ENCODE peak calls at places on chromosomes 4 and X, in four cellular contexts. K, I, A and H are unnamed samples.

GRCh38 chr4:61500883-61501282 is 300.8 kb downstream of the ADGRL3 start:
- DNase-seq in K (no peak), I (no peak), A (no peak), H (no peak)

GRCh38 chrX:11757397-11757728 is 674 bp upstream of the MSL3 start:
- DNase-seq in K (no peak), I (no peak), A (no peak), H (no peak)

GRCh38 chrX:37993857-37994619 is 12.3 kb upstream of the SYTL5 start:
- DNase-seq in K (no peak), I (peak), A (peak), H (no peak)

GRCh38 chrX:138853936-138854335 is 142.4 kb upstream of the FGF13 start:
- DNase-seq in K (no peak), I (no peak), A (no peak), H (no peak)

GRCh38 chr4:109302366-109303140 is at the start of gene COL25A1:
- DNase-seq in K (no peak), I (no peak), A (no peak), H (peak)

GRCh38 chrX:153685179-153685536 is 2.6 kb upstream of the SLC6A8 start:
- DNase-seq in K (no peak), I (no peak), A (no peak), H (no peak)

GRCh38 chr4:10124167-10124930 is 7.8 kb upstream of the WDR1 start:
- DNase-seq in K (no peak), I (no peak), A (no peak), H (no peak)

GRCh38 chr4:183314336-183314735 is 5.7 kb downstream of the CLDN22 start:
- DNase-seq in K (no peak), I (no peak), A (no peak), H (no peak)

GRCh38 chr4:87236851-87237250 is 16.4 kb upstream of the KLHL8 start:
- DNase-seq in K (no peak), I (peak), A (no peak), H (no peak)

GRCh38 chr4:17310269-17310652 is 201.6 kb downstream of the QDPR start:
- DNase-seq in K (no peak), I (no peak), A (peak), H (no peak)

GRCh38 chr4:1881709-1882108 is 10.5 kb downstream of the NSD2 start:
- DNase-seq in K (peak), I (no peak), A (no peak), H (no peak)

GRCh38 chr4:69707807-69708206 is 52.6 kb downstream of the SULT1B1 start:
- DNase-seq in K (no peak), I (no peak), A (no peak), H (no peak)

GRCh38 chrX:106912864-106913263 is 7.3 kb upstream of the CLDN2 start:
- DNase-seq in K (no peak), I (no peak), A (no peak), H (no peak)

GRCh38 chr4:171203425-171203824 is 609.8 kb upstream of the GALNTL6 start:
- DNase-seq in K (no peak), I (no peak), A (no peak), H (no peak)

GRCh38 chrX:50988649-50989048 is 78.1 kb downstream of the BMP15 start:
- DNase-seq in K (no peak), I (no peak), A (no peak), H (peak)

GRCh38 chr4:140130677-140131076 is 23.3 kb downstream of the MAML3 start:
- DNase-seq in K (no peak), I (no peak), A (no peak), H (no peak)

GRCh38 chr4:180057891-180058643 is 2185.1 kb upstream of the TENM3 start:
- DNase-seq in K (no peak), I (no peak), A (no peak), H (peak)

GRCh38 chrX:98362630-98363029 is 1478.9 kb downstream of the RPA4 start:
- DNase-seq in K (no peak), I (no peak), A (no peak), H (no peak)

GRCh38 chr4:2083826-2084160 is 24.7 kb downstream of the NAT8L start:
- DNase-seq in K (no peak), I (no peak), A (no peak), H (no peak)

GRCh38 chr4:174494731-174495130 is 27.6 kb downstream of the HPGD start:
- DNase-seq in K (no peak), I (no peak), A (no peak), H (no peak)

GRCh38 chr4:185534850-185535761 is at the start of gene PDLIM3:
- DNase-seq in K (peak), I (peak), A (no peak), H (peak)

GRCh38 chr4:99305638-99306380 is 15.0 kb upstream of the ADH1A start:
- DNase-seq in K (no peak), I (no peak), A (no peak), H (no peak)

GRCh38 chr4:98746530-98746929 is 88.1 kb upstream of the TSPAN5 start:
- DNase-seq in K (no peak), I (no peak), A (no peak), H (no peak)

GRCh38 chr4:53720776-53721175 is 129.5 kb upstream of the LNX1 start:
- DNase-seq in K (no peak), I (no peak), A (no peak), H (no peak)

GRCh38 chrX:318739-319578 is at the start of gene GTPBP6:
- DNase-seq in K (peak), I (peak), A (peak), H (peak)

GRCh38 chrX:317424-318067 is 1.1 kb downstream of the GTPBP6 start:
- DNase-seq in K (peak), I (no peak), A (no peak), H (no peak)

GRCh38 chrX:318068-318738 is 393 bp downstream of the GTPBP6 start:
- DNase-seq in K (peak), I (peak), A (peak), H (peak)

GRCh38 chrX:314781-315595 is 3.6 kb downstream of the GTPBP6 start:
- DNase-seq in K (no peak), I (no peak), A (no peak), H (no peak)

GRCh38 chrX:316351-317325 is 2.0 kb downstream of the GTPBP6 start:
- DNase-seq in K (no peak), I (no peak), A (no peak), H (no peak)
- TF ChIP-seq FOXK2 in K (no peak), I (no peak), A (no peak), H (no peak)

GRCh38 chrX:102651242-102651967 is at the start of gene GPRASP1:
- DNase-seq in K (no peak), I (no peak), A (no peak), H (no peak)
- TF ChIP-seq SP1 in K (no peak), I (no peak), A (no peak), H (no peak)

GRCh38 chr4:182231080-182231479 is 12.1 kb upstream of the TENM3 start:
- DNase-seq in K (no peak), I (no peak), A (no peak), H (no peak)

GRCh38 chr4:182227611-182228010 is 15.6 kb upstream of the TENM3 start:
- DNase-seq in K (no peak), I (no peak), A (no peak), H (no peak)

GRCh38 chr4:182231503-182231902 is 11.7 kb upstream of the TENM3 start:
- DNase-seq in K (no peak), I (no peak), A (no peak), H (no peak)

GRCh38 chr4:182235016-182235415 is 8.2 kb upstream of the TENM3 start:
- DNase-seq in K (no peak), I (no peak), A (no peak), H (no peak)

DNA sequence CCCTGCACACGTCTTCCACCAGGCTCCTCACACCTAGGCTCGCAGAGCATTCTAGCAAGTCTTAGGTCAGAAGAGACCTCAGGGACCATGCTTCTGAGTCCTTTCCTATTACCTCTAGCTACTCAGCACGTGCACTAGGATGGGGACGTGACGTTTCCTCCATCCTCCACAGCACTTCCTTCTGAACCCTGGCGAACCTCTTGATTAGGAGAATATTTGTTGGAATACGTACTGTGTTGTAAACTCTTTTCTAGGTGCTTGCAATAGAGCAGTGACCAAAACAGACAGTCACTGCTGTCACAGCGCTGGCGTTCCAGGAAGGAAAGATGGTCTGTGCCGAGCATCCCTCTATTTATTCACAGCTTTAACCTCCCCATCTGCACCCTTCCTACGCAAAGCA is 12.9 kb upstream of the TENM3 start:
- DNase-seq in K (no peak), I (no peak), A (no peak), H (no peak)
- TF ChIP-seq FOXK2 in K (no peak), I (no peak), A (no peak), H (no peak)

DNA sequence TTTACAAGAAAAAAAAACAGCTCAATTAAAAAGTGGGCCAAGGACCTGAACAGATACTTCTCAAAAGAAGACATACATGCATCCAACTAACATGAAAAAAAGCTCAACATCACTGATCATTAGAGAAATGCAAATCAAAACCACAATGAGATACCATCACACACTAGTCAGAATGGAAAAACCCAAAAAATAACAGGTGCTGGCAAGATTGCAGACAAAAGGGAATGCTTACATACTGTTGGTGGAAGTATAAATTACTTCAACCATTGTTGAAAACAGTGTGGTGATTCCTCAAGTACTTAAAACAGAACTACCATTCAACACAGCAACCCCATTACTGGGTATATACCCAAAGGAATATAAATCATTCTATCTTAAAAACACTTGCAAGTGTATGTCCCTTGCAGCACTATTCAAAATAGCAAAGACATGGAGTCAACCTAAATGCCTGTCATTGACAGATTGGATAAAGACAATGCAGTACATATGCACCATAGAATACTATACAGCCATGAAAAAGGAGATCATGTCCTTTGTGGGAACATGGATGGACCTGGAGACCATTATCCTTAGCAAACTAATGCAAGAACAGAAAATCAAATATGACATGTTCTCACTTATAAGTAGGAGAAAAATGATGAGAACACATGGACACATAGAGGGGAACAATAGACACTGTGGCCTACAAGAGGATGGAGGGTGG is 97.6 kb downstream of the RAB28 start:
- DNase-seq in K (no peak), I (no peak), A (peak), H (no peak)
- TF ChIP-seq SP1 in K (no peak), I (no peak), A (no peak), H (no peak)

GRCh38 chrX:134803551-134804183 is 145.4 kb upstream of the PLAC1 start:
- DNase-seq in K (peak), I (peak), A (no peak), H (no peak)
- TF ChIP-seq FOXK2 in K (no peak), I (no peak), A (no peak), H (no peak)

DNA sequence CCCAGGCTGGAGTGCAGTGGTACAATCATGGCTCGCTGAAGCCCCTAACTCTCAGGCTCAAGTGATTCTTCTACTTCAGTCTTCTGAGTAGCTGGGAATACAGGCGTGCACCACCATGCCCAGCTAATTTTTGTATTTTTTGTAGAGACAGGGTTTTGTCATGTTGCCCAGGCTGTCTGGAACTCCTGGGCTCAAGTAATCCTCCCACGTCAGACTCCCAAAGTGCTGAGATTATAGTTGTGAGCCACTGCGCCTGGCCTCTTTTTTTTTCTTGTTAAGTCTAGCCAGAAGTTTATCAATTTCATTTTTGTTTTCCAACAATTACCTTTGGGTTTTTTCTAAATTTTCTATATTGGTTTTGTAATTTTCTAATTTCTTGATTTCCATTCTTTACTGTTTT is 100.6 kb downstream of the GC start:
- DNase-seq in K (no peak), I (no peak), A (no peak), H (no peak)
- TF ChIP-seq SP1 in K (no peak), I (no peak), A (no peak), H (no peak)

GRCh38 chr4:18391370-18391728 is 369.8 kb upstream of the LCORL start:
- DNase-seq in K (no peak), I (no peak), A (no peak), H (no peak)
- TF ChIP-seq FOXK2 in K (no peak), I (no peak), A (no peak), H (no peak)

DNA sequence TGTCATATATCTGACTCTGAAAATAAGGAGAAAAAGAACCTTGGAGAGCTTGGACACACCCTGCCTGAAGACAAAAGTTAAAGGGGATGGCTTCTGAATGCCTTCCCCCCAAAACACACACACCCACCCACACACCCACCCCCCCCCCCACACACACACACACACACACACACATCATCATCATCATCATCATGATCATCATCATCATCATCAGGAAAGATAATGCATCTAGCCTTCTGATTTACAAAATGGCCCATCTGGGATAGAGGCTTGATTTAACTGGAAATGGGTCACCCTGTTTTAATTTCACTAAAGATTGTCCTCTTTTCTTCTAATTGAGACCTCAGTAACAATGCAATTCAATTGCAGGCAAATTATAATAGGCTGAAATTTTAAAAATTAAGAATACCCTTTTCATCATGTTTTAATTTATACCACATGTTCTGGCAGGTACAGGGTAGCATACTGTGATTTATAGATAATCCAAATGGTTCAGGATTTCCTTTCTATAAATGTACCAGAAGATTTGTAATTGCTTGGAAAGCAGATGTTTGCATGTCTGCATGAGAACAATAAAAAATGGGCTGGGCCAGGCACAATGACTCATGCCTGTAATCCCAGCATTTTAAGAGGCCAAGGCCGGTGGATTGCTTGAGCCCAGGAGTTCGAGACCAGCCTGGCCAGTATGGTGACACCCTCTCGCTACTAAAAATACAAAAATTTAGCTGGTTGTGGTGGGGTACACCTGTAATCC is 56.5 kb downstream of the TRIM2 start:
- DNase-seq in K (no peak), I (no peak), A (no peak), H (no peak)
- TF ChIP-seq SP1 in K (no peak), I (no peak), A (no peak), H (no peak)